ENCODE peak calls at places on chromosomes 11 and 22, in four cellular contexts. H is neural progenitor cell; S is pancreas; Z is CD8-positive, alpha-beta T cell. U is an unnamed sample.

GRCh38 chr11:128503231-128503991 is 83.9 kb downstream of the ETS1 start:
- DNase-seq in H (no peak), S (no peak), Z (peak; percentile 52), U (no peak)

GRCh38 chr22:29478326-29479276 is 1.4 kb upstream of the NEFH start:
- DNase-seq in H (peak; percentile 82), S (no peak), Z (peak; percentile 14), U (no peak)

GRCh38 chr22:39960791-39961746 is 872 bp downstream of the TMA7B start:
- DNase-seq in H (no peak), S (no peak), Z (peak; percentile 65), U (no peak)

GRCh38 chr11:129930306-129930705 is 34.9 kb upstream of the NFRKB start:
- DNase-seq in H (no peak), S (no peak), Z (no peak), U (no peak)

GRCh38 chr11:69540118-69541000 is 58.9 kb downstream of the LINC01488 start:
- DNase-seq in H (peak; percentile 23), S (peak; percentile 57), Z (no peak), U (no peak)

GRCh38 chr11:123122341-123122740 is 60.4 kb upstream of the HSPA8 start:
- DNase-seq in H (no peak), S (no peak), Z (no peak), U (no peak)

GRCh38 chr11:121321614-121322243 is 29.2 kb downstream of the SC5D start:
- DNase-seq in H (peak; percentile 61), S (no peak), Z (peak; percentile 21), U (no peak)

GRCh38 chr11:84923489-84923888 is 703.7 kb downstream of the DLG2 start:
- DNase-seq in H (no peak), S (no peak), Z (no peak), U (no peak)

GRCh38 chr11:57477507-57478189 is 17.3 kb downstream of the RTN4RL2 start:
- DNase-seq in H (no peak), S (peak; percentile 87), Z (no peak), U (no peak)

GRCh38 chr22:28360846-28361424 is 318.7 kb downstream of the TTC28 start:
- DNase-seq in H (no peak), S (no peak), Z (no peak), U (no peak)

GRCh38 chr11:70204466-70204799 is 1.3 kb downstream of the FADD start:
- DNase-seq in H (no peak), S (no peak), Z (no peak), U (no peak)

GRCh38 chr11:121437018-121437685 is 15.0 kb upstream of the SORL1 start:
- DNase-seq in H (no peak), S (no peak), Z (no peak), U (no peak)

GRCh38 chr22:47053013-47053864 is 290.8 kb downstream of the TBC1D22A start:
- DNase-seq in H (no peak), S (no peak), Z (no peak), U (no peak)

GRCh38 chr22:39575552-39575825 is 4.9 kb downstream of the CACNA1I start:
- DNase-seq in H (no peak), S (no peak), Z (no peak), U (no peak)

GRCh38 chr11:13053255-13053917 is 44.3 kb downstream of the RASSF10 start:
- DNase-seq in H (no peak), S (no peak), Z (no peak), U (no peak)

GRCh38 chr11:36060926-36061325 is 117.1 kb downstream of the LDLRAD3 start:
- DNase-seq in H (no peak), S (no peak), Z (no peak), U (no peak)

GRCh38 chr11:126485021-126485781 is 129.7 kb downstream of the ST3GAL4 start:
- DNase-seq in H (no peak), S (no peak), Z (no peak), U (no peak)

GRCh38 chr22:34801221-34801620 is 264.7 kb upstream of the ISX start:
- DNase-seq in H (no peak), S (no peak), Z (no peak), U (no peak)

GRCh38 chr22:48439560-48440135 is 1388.0 kb downstream of the BRD1 start:
- DNase-seq in H (no peak), S (no peak), Z (no peak), U (no peak)

GRCh38 chr11:20363149-20363499 is 390 bp upstream of the HTATIP2 start:
- DNase-seq in H (no peak), S (no peak), Z (no peak), U (no peak)

GRCh38 chr11:65589444-65590239 is 6.0 kb downstream of the KCNK7 start:
- DNase-seq in H (no peak), S (peak; percentile 73), Z (peak; percentile 27), U (no peak)

GRCh38 chr11:61361237-61361636 is 445 bp downstream of the CYB561A3 start:
- DNase-seq in H (no peak), S (no peak), Z (no peak), U (no peak)
- H3K4me1 ChIP-seq in H (peaks cover 10% of the 10 kb centered on the region), S (peaks cover 19% of the 10 kb centered on the region), Z (peaks cover 20% of the 10 kb centered on the region), U (peaks cover 63% of the 10 kb centered on the region)

DNA sequence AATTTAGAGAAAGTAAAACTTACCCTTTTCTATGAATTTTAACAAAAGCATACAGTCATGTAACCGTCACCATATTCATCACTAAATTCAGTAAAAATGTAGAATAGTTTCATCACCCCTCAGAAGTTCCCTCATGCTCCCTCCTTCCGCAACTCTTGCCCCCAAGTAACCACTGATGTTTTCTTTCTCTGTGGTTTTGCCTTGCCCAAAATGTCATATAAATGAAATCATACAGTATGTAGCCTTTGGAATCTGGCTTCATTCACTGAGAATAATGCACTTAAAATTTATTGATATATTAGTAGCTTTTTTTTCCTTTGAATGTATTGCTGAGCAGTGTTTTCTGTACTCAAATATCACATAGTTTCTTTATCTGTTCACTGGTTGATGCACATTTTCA is 60.1 kb downstream of the DCUN1D5 start:
- DNase-seq in H (no peak), S (no peak), Z (no peak), U (no peak)
- H3K4me1 ChIP-seq in H (no peaks in the 10 kb centered on the region), S (no peaks in the 10 kb centered on the region), Z (peaks cover 3% of the 10 kb centered on the region), U (no peaks in the 10 kb centered on the region)

GRCh38 chr11:102453921-102454320 is 1.4 kb upstream of the TMEM123 start:
- DNase-seq in H (no peak), S (no peak), Z (no peak), U (no peak)
- H3K4me1 ChIP-seq in H (peaks cover 55% of the 10 kb centered on the region), S (peaks cover 29% of the 10 kb centered on the region), Z (peaks cover 49% of the 10 kb centered on the region), U (peaks cover 39% of the 10 kb centered on the region)

DNA sequence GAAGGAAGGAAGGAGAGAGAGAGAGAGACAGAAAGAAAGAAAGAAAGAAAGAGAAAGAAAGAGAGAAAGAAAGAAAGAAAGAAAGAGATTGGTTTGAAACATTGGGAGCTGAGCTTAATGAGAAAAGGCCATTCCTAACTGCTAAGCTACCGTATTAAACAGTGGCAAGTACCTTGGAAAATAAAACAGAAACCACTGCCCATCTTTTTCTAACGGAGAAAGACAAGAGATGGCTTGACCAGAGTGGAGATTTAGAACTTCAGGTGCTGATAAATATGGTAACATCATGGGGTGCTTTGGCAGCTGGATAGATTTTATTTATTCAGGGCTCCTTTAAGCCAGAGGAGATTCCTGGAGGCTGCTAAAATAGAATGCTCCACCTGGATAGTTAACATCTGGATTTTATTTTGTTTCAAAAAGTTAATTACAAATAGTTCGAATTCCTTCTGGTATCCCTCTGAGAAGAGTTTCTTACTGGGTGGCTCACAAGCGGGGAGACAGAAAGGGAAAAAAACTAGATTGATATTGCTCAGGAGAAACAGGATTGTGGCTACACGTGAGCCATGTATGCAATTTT is 12.9 kb downstream of the TIMP3 start:
- DNase-seq in H (no peak), S (no peak), Z (no peak), U (no peak)
- H3K4me1 ChIP-seq in H (peaks cover 17% of the 10 kb centered on the region), S (no peaks in the 10 kb centered on the region), Z (no peaks in the 10 kb centered on the region), U (peaks cover 38% of the 10 kb centered on the region)

GRCh38 chr11:209275-210121 is 2.0 kb downstream of the RIC8A start:
- DNase-seq in H (no peak), S (peak; percentile 81), Z (peak; percentile 6), U (no peak)
- H3K4me1 ChIP-seq in H (peaks cover 11% of the 10 kb centered on the region), S (peaks cover 29% of the 10 kb centered on the region), Z (peaks cover 38% of the 10 kb centered on the region), U (peaks cover 30% of the 10 kb centered on the region)

GRCh38 chr11:77111277-77111676 is 8.6 kb downstream of the OMP start:
- DNase-seq in H (no peak), S (no peak), Z (no peak), U (no peak)

GRCh38 chr11:77112641-77113381 is 10.2 kb downstream of the OMP start:
- DNase-seq in H (no peak), S (peak; percentile 56), Z (no peak), U (no peak)

GRCh38 chr11:77113382-77114088 is 10.9 kb downstream of the OMP start:
- DNase-seq in H (peak; percentile 70), S (peak; percentile 21), Z (no peak), U (no peak)

GRCh38 chr11:77110836-77111235 is 8.2 kb downstream of the OMP start:
- DNase-seq in H (no peak), S (peak; percentile 30), Z (no peak), U (no peak)

GRCh38 chr11:77111946-77112345 is 9.3 kb downstream of the OMP start:
- DNase-seq in H (no peak), S (peak; percentile 30), Z (no peak), U (no peak)
- H3K4me1 ChIP-seq in H (peaks cover 4% of the 10 kb centered on the region), S (peaks cover 13% of the 10 kb centered on the region), Z (no peaks in the 10 kb centered on the region), U (peaks cover 25% of the 10 kb centered on the region)

GRCh38 chr11:72616655-72617054 is 57.6 kb downstream of the PDE2A start:
- DNase-seq in H (no peak), S (no peak), Z (no peak), U (no peak)
- H3K4me1 ChIP-seq in H (peaks cover 12% of the 10 kb centered on the region), S (no peaks in the 10 kb centered on the region), Z (peaks cover 7% of the 10 kb centered on the region), U (peaks cover 6% of the 10 kb centered on the region)

GRCh38 chr11:134423106-134423505 is 11.1 kb upstream of the B3GAT1 start:
- DNase-seq in H (no peak), S (no peak), Z (no peak), U (no peak)
- H3K4me1 ChIP-seq in H (peaks cover 13% of the 10 kb centered on the region), S (no peaks in the 10 kb centered on the region), Z (no peaks in the 10 kb centered on the region), U (no peaks in the 10 kb centered on the region)

U was measured in esophagus squamous epithelium.